ENCODE peak calls at places on chromosomes 2 and 18, in four cellular contexts. One of them, this sample, is unnamed.

GRCh38 chr2:235618039-235618438 is 124.2 kb downstream of the AGAP1 start:
- DNase-seq in testis: no peak
- DNase-seq in HEK293T: no peak
- DNase-seq in amygdala: no peak
- DNase-seq in this sample: no peak

GRCh38 chr18:27311114-27311513 is 126.0 kb upstream of the CHST9 start:
- DNase-seq in amygdala: no peak
- DNase-seq in testis: no peak
- DNase-seq in HEK293T: no peak
- DNase-seq in this sample: no peak

GRCh38 chr2:2507471-2507997 is 176.5 kb upstream of the MYT1L start:
- DNase-seq in amygdala: peak
- DNase-seq in HEK293T: no peak
- DNase-seq in testis: no peak
- DNase-seq in this sample: no peak

GRCh38 chr2:31337197-31337596 is 77.3 kb downstream of the XDH start:
- DNase-seq in amygdala: no peak
- DNase-seq in testis: no peak
- DNase-seq in HEK293T: no peak
- DNase-seq in this sample: no peak

GRCh38 chr2:241242306-241242705 is 53.8 kb downstream of the ANO7 start:
- DNase-seq in testis: no peak
- DNase-seq in amygdala: no peak
- DNase-seq in HEK293T: no peak
- DNase-seq in this sample: no peak

GRCh38 chr2:677056-677949 is at the start of gene TMEM18:
- DNase-seq in HEK293T: peak
- DNase-seq in testis: peak
- DNase-seq in amygdala: peak
- DNase-seq in this sample: no peak

GRCh38 chr2:219171231-219171651 is 1.4 kb upstream of the SLC23A3 start:
- DNase-seq in testis: peak
- DNase-seq in HEK293T: peak
- DNase-seq in amygdala: no peak
- DNase-seq in this sample: peak

GRCh38 chr2:54704688-54705605 is 18.5 kb upstream of the EML6 start:
- DNase-seq in testis: no peak
- DNase-seq in amygdala: no peak
- DNase-seq in HEK293T: peak
- DNase-seq in this sample: no peak